ENCODE peak calls at places on chromosomes 7 and 10, in seven cellular contexts. One of them, this sample, is unnamed.
A peak's percentile ranks its signal among the peaks of the same experiment; 100 is the strongest.

GRCh38 chr10:124176309-124177179 is 83.1 kb upstream of the CHST15 start:
- DNase-seq in fibroblast of lung: peak; percentile 90
- DNase-seq in HCT116: no peak
- DNase-seq in MM.1S: no peak
- DNase-seq in PC-3: no peak
- DNase-seq in GM23338: no peak
- DNase-seq in PC-9: no peak
- DNase-seq in this sample: no peak

GRCh38 chr7:23426876-23427275 is 43.4 kb downstream of the IGF2BP3 start:
- DNase-seq in PC-3: no peak
- DNase-seq in fibroblast of lung: peak; percentile 59
- DNase-seq in HCT116: no peak
- DNase-seq in PC-9: no peak
- DNase-seq in MM.1S: no peak
- DNase-seq in GM23338: no peak
- DNase-seq in this sample: no peak

GRCh38 chr10:111297351-111297848 is 220.6 kb downstream of the ADRA2A start:
- DNase-seq in fibroblast of lung: peak; percentile 29
- DNase-seq in PC-9: no peak
- DNase-seq in PC-3: no peak
- DNase-seq in HCT116: no peak
- DNase-seq in MM.1S: no peak
- DNase-seq in GM23338: peak; percentile 49
- DNase-seq in this sample: no peak

GRCh38 chr10:103528551-103528950 is 35.0 kb downstream of the NEURL1 start:
- DNase-seq in fibroblast of lung: no peak
- DNase-seq in HCT116: no peak
- DNase-seq in PC-9: peak; percentile 63
- DNase-seq in PC-3: peak; percentile 19
- DNase-seq in MM.1S: no peak
- DNase-seq in GM23338: no peak
- DNase-seq in this sample: no peak

GRCh38 chr7:91041901-91042457 is 222.3 kb upstream of the FZD1 start:
- DNase-seq in PC-9: no peak
- DNase-seq in MM.1S: no peak
- DNase-seq in PC-3: peak; percentile 20
- DNase-seq in HCT116: no peak
- DNase-seq in fibroblast of lung: peak; percentile 46
- DNase-seq in GM23338: no peak
- DNase-seq in this sample: no peak

GRCh38 chr7:92504563-92504962 is 23.8 kb downstream of the PEX1 start:
- DNase-seq in GM23338: no peak
- DNase-seq in HCT116: no peak
- DNase-seq in PC-9: no peak
- DNase-seq in MM.1S: no peak
- DNase-seq in fibroblast of lung: no peak
- DNase-seq in PC-3: no peak
- DNase-seq in this sample: no peak

GRCh38 chr7:108604685-108605077 is 35.0 kb downstream of the DNAJB9 start:
- DNase-seq in PC-3: no peak
- DNase-seq in MM.1S: no peak
- DNase-seq in fibroblast of lung: no peak
- DNase-seq in HCT116: no peak
- DNase-seq in PC-9: no peak
- DNase-seq in GM23338: no peak
- DNase-seq in this sample: no peak

GRCh38 chr10:71302874-71303568 is 16.0 kb upstream of the SLC29A3 start:
- DNase-seq in fibroblast of lung: peak; percentile 55
- DNase-seq in MM.1S: peak; percentile 68
- DNase-seq in HCT116: peak; percentile 43
- DNase-seq in GM23338: peak; percentile 83
- DNase-seq in PC-3: peak; percentile 64
- DNase-seq in PC-9: peak; percentile 67
- DNase-seq in this sample: peak; percentile 28

GRCh38 chr7:35702541-35702940 is 7.6 kb upstream of the HERPUD2 start:
- DNase-seq in MM.1S: no peak
- DNase-seq in fibroblast of lung: no peak
- DNase-seq in PC-3: no peak
- DNase-seq in PC-9: no peak
- DNase-seq in HCT116: no peak
- DNase-seq in GM23338: no peak
- DNase-seq in this sample: no peak

GRCh38 chr10:1515121-1515779 is 222.1 kb downstream of the ADARB2 start:
- DNase-seq in PC-9: no peak
- DNase-seq in GM23338: no peak
- DNase-seq in HCT116: no peak
- DNase-seq in PC-3: no peak
- DNase-seq in MM.1S: no peak
- DNase-seq in fibroblast of lung: no peak
- DNase-seq in this sample: no peak

GRCh38 chr7:98569606-98570337 is 47.3 kb upstream of the NPTX2 start:
- DNase-seq in PC-9: no peak
- DNase-seq in MM.1S: no peak
- DNase-seq in HCT116: no peak
- DNase-seq in GM23338: no peak
- DNase-seq in fibroblast of lung: no peak
- DNase-seq in PC-3: peak; percentile 49
- DNase-seq in this sample: no peak

GRCh38 chr10:103818765-103819374 is 36.5 kb downstream of the SH3PXD2A start:
- DNase-seq in GM23338: no peak
- DNase-seq in PC-3: no peak
- DNase-seq in HCT116: no peak
- DNase-seq in PC-9: no peak
- DNase-seq in fibroblast of lung: no peak
- DNase-seq in MM.1S: no peak
- DNase-seq in this sample: no peak

GRCh38 chr7:77799078-77799964 is 748 bp downstream of the PHTF2 start:
- DNase-seq in PC-3: peak; percentile 30
- DNase-seq in fibroblast of lung: peak; percentile 42
- DNase-seq in GM23338: peak; percentile 56
- DNase-seq in PC-9: peak; percentile 47
- DNase-seq in MM.1S: peak; percentile 27
- DNase-seq in HCT116: peak; percentile 6
- DNase-seq in this sample: no peak
- TF ChIP-seq CTCF in PC-3: no peak
- TF ChIP-seq CTCF in fibroblast of lung: no peak
- TF ChIP-seq CTCF in GM23338: no peak
- TF ChIP-seq CTCF in PC-9: peak; percentile 14
- TF ChIP-seq CTCF in MM.1S: no peak
- TF ChIP-seq CTCF in HCT116: no peak
- TF ChIP-seq CTCF in this sample: no peak

GRCh38 chr7:29371472-29371871 is 176.9 kb downstream of the CHN2 start:
- DNase-seq in PC-3: no peak
- DNase-seq in fibroblast of lung: no peak
- DNase-seq in HCT116: no peak
- DNase-seq in PC-9: no peak
- DNase-seq in GM23338: no peak
- DNase-seq in MM.1S: no peak
- DNase-seq in this sample: no peak

GRCh38 chr7:29370531-29371314 is 176.1 kb downstream of the CHN2 start:
- DNase-seq in HCT116: peak; percentile 43
- DNase-seq in GM23338: no peak
- DNase-seq in PC-9: peak; percentile 94
- DNase-seq in fibroblast of lung: peak; percentile 72
- DNase-seq in MM.1S: no peak
- DNase-seq in PC-3: peak; percentile 70
- DNase-seq in this sample: no peak

GRCh38 chr7:29369909-29370488 is 175.4 kb downstream of the CHN2 start:
- DNase-seq in PC-3: no peak
- DNase-seq in fibroblast of lung: peak; percentile 41
- DNase-seq in PC-9: no peak
- DNase-seq in GM23338: peak; percentile 25
- DNase-seq in HCT116: no peak
- DNase-seq in MM.1S: no peak
- DNase-seq in this sample: no peak

GRCh38 chr7:29375641-29376562 is 181.3 kb downstream of the CHN2 start:
- DNase-seq in fibroblast of lung: no peak
- DNase-seq in MM.1S: no peak
- DNase-seq in HCT116: peak; percentile 47
- DNase-seq in PC-9: peak; percentile 97
- DNase-seq in PC-3: peak; percentile 57
- DNase-seq in GM23338: peak; percentile 46
- DNase-seq in this sample: no peak

DNA sequence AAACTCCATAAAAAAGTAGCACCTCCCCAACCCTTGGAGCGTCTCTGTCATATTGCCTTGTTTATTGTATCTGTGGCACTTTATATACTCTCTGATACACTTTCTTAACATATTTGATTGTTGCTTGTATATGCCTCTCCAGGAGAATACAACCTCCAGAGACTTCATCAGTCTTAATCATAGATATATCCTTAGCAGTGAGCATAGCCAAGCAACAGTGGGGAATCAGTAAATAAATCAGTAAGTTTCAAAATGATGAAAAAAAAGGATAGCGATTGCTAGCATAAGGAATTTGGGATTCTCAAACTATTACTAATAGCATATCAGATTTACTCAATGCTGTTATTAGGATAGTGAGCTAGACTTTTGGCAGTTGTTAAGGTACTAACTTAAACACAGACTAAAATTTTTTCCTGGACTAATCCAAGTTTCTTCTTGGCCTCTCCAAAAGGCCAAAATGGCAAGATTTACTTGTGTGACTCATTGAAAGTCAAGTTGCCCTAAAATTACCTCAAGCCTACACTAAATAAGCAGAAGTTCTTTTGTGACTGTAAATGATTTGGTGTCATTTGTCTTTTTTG is 177.9 kb downstream of the CHN2 start:
- DNase-seq in PC-9: no peak
- DNase-seq in GM23338: no peak
- DNase-seq in fibroblast of lung: peak; percentile 58
- DNase-seq in HCT116: no peak
- DNase-seq in PC-3: peak; percentile 64
- DNase-seq in MM.1S: no peak
- DNase-seq in this sample: no peak
- TF ChIP-seq EZH2 in PC-9: no peak
- TF ChIP-seq EZH2 in GM23338: no peak
- TF ChIP-seq EZH2 in fibroblast of lung: no peak
- TF ChIP-seq EZH2 in HCT116: no peak
- TF ChIP-seq EZH2 in PC-3: no peak
- TF ChIP-seq EZH2 in MM.1S: no peak
- TF ChIP-seq EZH2 in this sample: no peak

DNA sequence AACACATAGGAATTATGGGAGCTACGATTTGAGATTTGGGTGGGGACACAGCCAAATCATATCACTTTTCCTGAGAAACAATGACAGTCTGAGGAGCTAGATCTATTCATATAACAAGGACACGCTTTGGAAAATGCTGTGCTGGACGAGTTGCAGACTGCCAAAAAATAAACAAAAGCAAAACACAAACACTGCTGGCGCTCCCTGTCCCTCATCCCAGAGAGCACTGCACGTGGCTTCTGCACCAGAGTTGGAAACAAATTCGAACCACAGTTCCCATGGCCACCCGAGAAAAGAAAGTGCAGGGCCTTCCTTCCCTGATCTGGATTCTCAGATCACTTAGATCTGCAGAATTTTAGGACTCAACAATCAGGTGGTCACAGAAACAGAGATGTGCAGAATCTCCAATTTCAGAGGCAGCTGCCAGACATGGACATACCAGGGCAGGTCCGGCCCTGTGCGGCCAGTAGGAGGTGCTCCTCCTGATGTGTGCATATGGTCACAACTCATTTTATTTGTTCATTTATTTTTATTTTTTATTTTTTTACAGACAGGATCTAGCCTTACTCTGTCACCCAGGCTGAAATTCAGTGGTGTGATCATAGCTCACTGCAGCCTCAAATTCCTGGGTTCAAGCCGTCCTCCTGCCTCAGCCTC is 35.1 kb upstream of the ECHDC3 start:
- DNase-seq in fibroblast of lung: no peak
- DNase-seq in MM.1S: no peak
- DNase-seq in GM23338: no peak
- DNase-seq in HCT116: no peak
- DNase-seq in PC-3: no peak
- DNase-seq in PC-9: no peak
- DNase-seq in this sample: no peak
- TF ChIP-seq CTCF in fibroblast of lung: no peak
- TF ChIP-seq CTCF in MM.1S: peak; percentile 15
- TF ChIP-seq CTCF in GM23338: peak; percentile 51
- TF ChIP-seq CTCF in HCT116: peak; percentile 65
- TF ChIP-seq CTCF in PC-3: no peak
- TF ChIP-seq CTCF in PC-9: peak; percentile 21
- TF ChIP-seq CTCF in this sample: peak; percentile 32

GRCh38 chr10:8039323-8039922 is 15.1 kb upstream of the GATA3 start:
- DNase-seq in MM.1S: no peak
- DNase-seq in HCT116: no peak
- DNase-seq in PC-9: no peak
- DNase-seq in fibroblast of lung: no peak
- DNase-seq in GM23338: peak; percentile 60
- DNase-seq in PC-3: no peak
- DNase-seq in this sample: no peak

GRCh38 chr10:8036521-8037198 is 17.8 kb upstream of the GATA3 start:
- DNase-seq in PC-3: no peak
- DNase-seq in MM.1S: no peak
- DNase-seq in HCT116: no peak
- DNase-seq in GM23338: peak; percentile 11
- DNase-seq in PC-9: no peak
- DNase-seq in fibroblast of lung: no peak
- DNase-seq in this sample: no peak

GRCh38 chr10:8035641-8036520 is 18.6 kb upstream of the GATA3 start:
- DNase-seq in fibroblast of lung: no peak
- DNase-seq in HCT116: no peak
- DNase-seq in PC-3: no peak
- DNase-seq in MM.1S: no peak
- DNase-seq in GM23338: peak; percentile 69
- DNase-seq in PC-9: no peak
- DNase-seq in this sample: no peak

GRCh38 chr10:8037199-8037801 is 17.2 kb upstream of the GATA3 start:
- DNase-seq in fibroblast of lung: no peak
- DNase-seq in PC-9: no peak
- DNase-seq in MM.1S: no peak
- DNase-seq in PC-3: no peak
- DNase-seq in HCT116: no peak
- DNase-seq in GM23338: peak; percentile 30
- DNase-seq in this sample: no peak

GRCh38 chr10:8037941-8038894 is 16.3 kb upstream of the GATA3 start:
- DNase-seq in HCT116: no peak
- DNase-seq in PC-9: no peak
- DNase-seq in PC-3: no peak
- DNase-seq in MM.1S: no peak
- DNase-seq in GM23338: no peak
- DNase-seq in fibroblast of lung: no peak
- DNase-seq in this sample: no peak
- TF ChIP-seq EZH2 in HCT116: no peak
- TF ChIP-seq EZH2 in PC-9: no peak
- TF ChIP-seq EZH2 in PC-3: peak; percentile 71
- TF ChIP-seq EZH2 in MM.1S: no peak
- TF ChIP-seq EZH2 in GM23338: peak; percentile 96
- TF ChIP-seq EZH2 in fibroblast of lung: peak; percentile 83
- TF ChIP-seq EZH2 in this sample: peak; percentile 62